ENCODE peak calls at places on chromosome 4, in nine cellular contexts. I, N, H, Y, W, A, C, M and R are unnamed samples.
A peak's percentile ranks its signal among the peaks of the same experiment; 100 is the strongest.

GRCh38 chr4:24642941-24643628 is 58.7 kb upstream of the DHX15 start:
- DNase-seq in I (no peak), N (peak; percentile 50), H (no peak), Y (no peak), W (no peak), A (peak; percentile 16), C (no peak), M (no peak), R (no peak)

GRCh38 chr4:84901173-84901572 is 65.3 kb downstream of the WDFY3 start:
- DNase-seq in I (no peak), N (no peak), H (no peak), Y (no peak), W (no peak), A (no peak), C (no peak), M (no peak), R (no peak)

GRCh38 chr4:1763550-1764080 is 29.5 kb upstream of the FGFR3 start:
- DNase-seq in I (no peak), N (peak; percentile 43), H (peak; percentile 100), Y (peak; percentile 59), W (no peak), A (no peak), C (no peak), M (no peak), R (no peak)

GRCh38 chr4:148444296-148445070 is 2.3 kb upstream of the NR3C2 start:
- DNase-seq in I (peak; percentile 10), N (peak; percentile 5), H (peak; percentile 79), Y (peak; percentile 45), W (peak; percentile 72), A (no peak), C (peak; percentile 73), M (peak; percentile 32), R (peak; percentile 21)

GRCh38 chr4:20299515-20299914 is 47.8 kb downstream of the SLIT2 start:
- DNase-seq in I (no peak), N (peak; percentile 58), H (peak; percentile 41), Y (no peak), W (no peak), A (no peak), C (no peak), M (no peak), R (no peak)

GRCh38 chr4:177070533-177070932 is 239.1 kb upstream of the NEIL3 start:
- DNase-seq in I (no peak), N (peak; percentile 7), H (peak; percentile 46), Y (no peak), W (no peak), A (no peak), C (no peak), M (no peak), R (no peak)

GRCh38 chr4:79294064-79294463 is 31.8 kb downstream of the NAA11 start:
- DNase-seq in I (no peak), N (peak; percentile 1), H (peak; percentile 19), Y (no peak), W (no peak), A (no peak), C (no peak), M (no peak), R (no peak)

GRCh38 chr4:27692098-27692679 is 831.5 kb downstream of the STIM2 start:
- DNase-seq in I (no peak), N (peak; percentile 46), H (no peak), Y (no peak), W (no peak), A (no peak), C (no peak), M (no peak), R (peak; percentile 15)

GRCh38 chr4:25347473-25347872 is 29.6 kb upstream of the ANAPC4 start:
- DNase-seq in I (no peak), N (no peak), H (no peak), Y (no peak), W (no peak), A (no peak), C (no peak), M (no peak), R (no peak)

GRCh38 chr4:141654098-141654497 is 17.7 kb downstream of the IL15 start:
- DNase-seq in I (no peak), N (no peak), H (peak; percentile 13), Y (peak; percentile 67), W (no peak), A (no peak), C (no peak), M (no peak), R (no peak)

GRCh38 chr4:149500806-149501205 is 314.8 kb downstream of the IQCM start:
- DNase-seq in I (no peak), N (no peak), H (no peak), Y (no peak), W (no peak), A (no peak), C (no peak), M (no peak), R (no peak)

GRCh38 chr4:121943941-121944340 is 7.9 kb downstream of the TRPC3 start:
- DNase-seq in I (no peak), N (no peak), H (no peak), Y (no peak), W (no peak), A (no peak), C (peak; percentile 44), M (no peak), R (peak; percentile 24)

GRCh38 chr4:182938213-182938645 is 21.0 kb upstream of the DCTD start:
- DNase-seq in I (peak; percentile 51), N (peak; percentile 63), H (peak; percentile 88), Y (peak; percentile 74), W (peak; percentile 79), A (peak; percentile 74), C (peak; percentile 65), M (peak; percentile 45), R (peak; percentile 77)

GRCh38 chr4:37685726-37686372 is 327 bp downstream of the RELL1 start:
- DNase-seq in I (peak; percentile 14), N (peak; percentile 37), H (peak; percentile 90), Y (peak; percentile 72), W (no peak), A (no peak), C (peak; percentile 68), M (peak; percentile 44), R (peak; percentile 28)

GRCh38 chr4:101944649-101945048 is 154.1 kb downstream of the BANK1 start:
- DNase-seq in I (no peak), N (peak; percentile 75), H (no peak), Y (no peak), W (no peak), A (no peak), C (no peak), M (no peak), R (no peak)

GRCh38 chr4:6961496-6962210 is 52.0 kb downstream of the TBC1D14 start:
- DNase-seq in I (no peak), N (no peak), H (peak; percentile 35), Y (no peak), W (no peak), A (no peak), C (no peak), M (no peak), R (peak; percentile 13)

GRCh38 chr4:77065382-77065781 is 10.4 kb downstream of the CCNI start:
- DNase-seq in I (no peak), N (peak; percentile 77), H (no peak), Y (no peak), W (no peak), A (no peak), C (no peak), M (no peak), R (no peak)

GRCh38 chr4:8817081-8817812 is 54.4 kb downstream of the HMX1 start:
- DNase-seq in I (no peak), N (no peak), H (no peak), Y (no peak), W (peak; percentile 2), A (peak; percentile 79), C (peak; percentile 17), M (no peak), R (no peak)

GRCh38 chr4:88696620-88697019 is 1.0 kb downstream of the NAP1L5 start:
- DNase-seq in I (no peak), N (no peak), H (no peak), Y (no peak), W (no peak), A (no peak), C (no peak), M (no peak), R (no peak)

GRCh38 chr4:89492476-89493110 is 185.0 kb upstream of the GPRIN3 start:
- DNase-seq in I (no peak), N (peak; percentile 90), H (peak; percentile 81), Y (no peak), W (no peak), A (no peak), C (no peak), M (no peak), R (no peak)

GRCh38 chr4:13990596-13991589 is 363.4 kb upstream of the BOD1L1 start:
- DNase-seq in I (no peak), N (peak; percentile 75), H (no peak), Y (no peak), W (no peak), A (no peak), C (no peak), M (no peak), R (no peak)

GRCh38 chr4:184805462-184806245 is 20.1 kb downstream of the ACSL1 start:
- DNase-seq in I (no peak), N (no peak), H (peak; percentile 81), Y (peak; percentile 82), W (no peak), A (no peak), C (no peak), M (no peak), R (peak; percentile 36)

GRCh38 chr4:177964061-177964460 is 521.8 kb upstream of the AGA start:
- DNase-seq in I (no peak), N (no peak), H (no peak), Y (no peak), W (no peak), A (no peak), C (no peak), M (no peak), R (no peak)

GRCh38 chr4:39435875-39436563 is 22.7 kb downstream of the RPL9 start:
- DNase-seq in I (no peak), N (no peak), H (no peak), Y (no peak), W (no peak), A (no peak), C (no peak), M (no peak), R (no peak)

GRCh38 chr4:81404294-81404693 is 67.4 kb downstream of the RASGEF1B start:
- DNase-seq in I (no peak), N (no peak), H (no peak), Y (no peak), W (no peak), A (no peak), C (no peak), M (no peak), R (no peak)

GRCh38 chr4:173503330-173504180 is 26.5 kb downstream of the HAND2 start:
- DNase-seq in I (no peak), N (no peak), H (no peak), Y (no peak), W (no peak), A (peak; percentile 27), C (no peak), M (no peak), R (no peak)

GRCh38 chr4:151169900-151170299 is 70.5 kb downstream of the RPS3A start:
- DNase-seq in I (no peak), N (peak; percentile 49), H (peak; percentile 34), Y (no peak), W (no peak), A (no peak), C (no peak), M (no peak), R (no peak)

GRCh38 chr4:125315571-125316390 is 1.0 kb downstream of the FAT4 start:
- DNase-seq in I (no peak), N (peak; percentile 65), H (peak; percentile 59), Y (peak; percentile 67), W (peak; percentile 39), A (no peak), C (no peak), M (no peak), R (peak; percentile 24)

GRCh38 chr4:113437124-113437523 is 324.4 kb downstream of the CAMK2D start:
- DNase-seq in I (no peak), N (peak; percentile 58), H (no peak), Y (no peak), W (no peak), A (no peak), C (no peak), M (no peak), R (no peak)

GRCh38 chr4:81682492-81682891 is 210.8 kb upstream of the RASGEF1B start:
- DNase-seq in I (no peak), N (no peak), H (no peak), Y (no peak), W (no peak), A (no peak), C (no peak), M (no peak), R (no peak)

GRCh38 chr4:106414366-106414765 is 45.8 kb upstream of the GIMD1 start:
- DNase-seq in I (no peak), N (peak; percentile 6), H (no peak), Y (no peak), W (no peak), A (no peak), C (no peak), M (no peak), R (no peak)